ENCODE peak calls at places on chromosomes 1 and 21, in eight cellular contexts. W is CD4-positive, CD25-positive, alpha-beta regulatory T cell; P is lower lobe of right lung; E is IMR-90; J is ascending aorta; F is HCT116; X is GM23248; Q is neural progenitor cell. H is an unnamed sample. For H3K36me3, the result is how much of the 10 kb centered on the place peaks cover.

GRCh38 chr1:203175237-203176181 is at the start of gene MYBPH:
- DNase-seq in W (no peak), P (no peak), E (no peak), J (no peak), F (no peak), X (no peak), Q (no peak), H (peak)

GRCh38 chr1:31951276-31951675 is 13.1 kb upstream of the PTP4A2 start:
- DNase-seq in W (no peak), P (no peak), E (no peak), J (no peak), F (no peak), X (peak), Q (no peak), H (no peak)

GRCh38 chr21:15928196-15928595 is 198.4 kb downstream of the USP25 start:
- DNase-seq in W (no peak), P (no peak), E (no peak), J (no peak), F (no peak), X (no peak), Q (no peak), H (no peak)

GRCh38 chr1:62437273-62437945 is 560 bp downstream of the USP1 start:
- DNase-seq in W (peak), P (no peak), E (no peak), J (no peak), F (no peak), X (peak), Q (peak), H (peak)

GRCh38 chr21:41786521-41786987 is 19.7 kb upstream of the RIPK4 start:
- DNase-seq in W (no peak), P (no peak), E (peak), J (no peak), F (no peak), X (peak), Q (no peak), H (peak)

GRCh38 chr1:116314305-116314919 is 58.6 kb upstream of the ATP1A1 start:
- DNase-seq in W (no peak), P (no peak), E (no peak), J (no peak), F (no peak), X (peak), Q (no peak), H (no peak)

GRCh38 chr1:231159963-231160761 is 1.7 kb upstream of the TRIM67 start:
- DNase-seq in W (no peak), P (no peak), E (no peak), J (no peak), F (no peak), X (no peak), Q (no peak), H (no peak)

GRCh38 chr1:23098463-23099170 is 70.0 kb downstream of the LUZP1 start:
- DNase-seq in W (peak), P (no peak), E (peak), J (no peak), F (peak), X (peak), Q (peak), H (no peak)

GRCh38 chr1:113242481-113242880 is 147.8 kb upstream of the MAGI3 start:
- DNase-seq in W (no peak), P (no peak), E (no peak), J (no peak), F (no peak), X (no peak), Q (no peak), H (no peak)

GRCh38 chr1:43864111-43865045 is 69.2 kb upstream of the ARTN start:
- DNase-seq in W (no peak), P (no peak), E (no peak), J (no peak), F (no peak), X (no peak), Q (no peak), H (no peak)

GRCh38 chr1:232463226-232463625 is 166.7 kb downstream of the SIPA1L2 start:
- DNase-seq in W (no peak), P (no peak), E (peak), J (no peak), F (no peak), X (peak), Q (no peak), H (no peak)

GRCh38 chr1:81414417-81415087 is 386.2 kb upstream of the ADGRL2 start:
- DNase-seq in W (no peak), P (peak), E (peak), J (no peak), F (peak), X (peak), Q (peak), H (peak)

GRCh38 chr1:73998348-73998959 is 199.5 kb downstream of the LRRIQ3 start:
- DNase-seq in W (peak), P (no peak), E (peak), J (no peak), F (peak), X (peak), Q (peak), H (no peak)

GRCh38 chr1:35243681-35244080 is 24.8 kb upstream of the ZMYM4 start:
- DNase-seq in W (no peak), P (no peak), E (no peak), J (no peak), F (no peak), X (no peak), Q (no peak), H (no peak)

GRCh38 chr1:168224991-168225390 is 813 bp upstream of the SFT2D2 start:
- DNase-seq in W (no peak), P (no peak), E (no peak), J (no peak), F (no peak), X (no peak), Q (no peak), H (no peak)

GRCh38 chr21:38811257-38811656 is 5.5 kb downstream of the ETS2 start:
- DNase-seq in W (no peak), P (no peak), E (peak), J (no peak), F (no peak), X (peak), Q (no peak), H (no peak)

GRCh38 chr1:168328965-168329364 is 48.3 kb downstream of the TBX19 start:
- DNase-seq in W (no peak), P (no peak), E (no peak), J (no peak), F (no peak), X (no peak), Q (no peak), H (no peak)

GRCh38 chr1:208090776-208091291 is 153.3 kb downstream of the PLXNA2 start:
- DNase-seq in W (no peak), P (no peak), E (no peak), J (no peak), F (no peak), X (no peak), Q (no peak), H (no peak)

GRCh38 chr1:208089151-208089550 is 155.0 kb downstream of the PLXNA2 start:
- DNase-seq in W (no peak), P (no peak), E (no peak), J (no peak), F (no peak), X (no peak), Q (no peak), H (no peak)

GRCh38 chr1:208093754-208094719 is 150.1 kb downstream of the PLXNA2 start:
- DNase-seq in W (peak), P (peak), E (peak), J (no peak), F (peak), X (peak), Q (peak), H (peak)

GRCh38 chr1:208089971-208090755 is 154.0 kb downstream of the PLXNA2 start:
- DNase-seq in W (no peak), P (no peak), E (peak), J (no peak), F (no peak), X (peak), Q (no peak), H (no peak)

GRCh38 chr1:208093046-208093445 is 151.1 kb downstream of the PLXNA2 start:
- DNase-seq in W (no peak), P (no peak), E (no peak), J (no peak), F (no peak), X (no peak), Q (no peak), H (no peak)
- H3K36me3 ChIP-seq in W (under half), P (half or more), E (under half), J (under half), F (under half), X (under half), Q (under half), H (under half)

GRCh38 chr1:88956003-88956402 is 36.4 kb downstream of the KYAT3 start:
- DNase-seq in W (no peak), P (no peak), E (no peak), J (no peak), F (no peak), X (no peak), Q (no peak), H (no peak)

GRCh38 chr1:88961081-88961480 is 31.3 kb downstream of the KYAT3 start:
- DNase-seq in W (no peak), P (no peak), E (no peak), J (no peak), F (no peak), X (no peak), Q (no peak), H (no peak)

GRCh38 chr1:88961647-88962275 is 30.7 kb downstream of the KYAT3 start:
- DNase-seq in W (no peak), P (no peak), E (no peak), J (no peak), F (no peak), X (no peak), Q (no peak), H (no peak)
- H3K36me3 ChIP-seq in W (half or more), P (half or more), E (under half), J (under half), F (under half), X (half or more), Q (under half), H (half or more)

GRCh38 chr1:179917601-179918429 is 35.7 kb downstream of the TOR1AIP1 start:
- DNase-seq in W (no peak), P (no peak), E (no peak), J (no peak), F (no peak), X (no peak), Q (no peak), H (no peak)
- H3K36me3 ChIP-seq in W (half or more), P (half or more), E (under half), J (under half), F (under half), X (half or more), Q (under half), H (half or more)

GRCh38 chr1:156220226-156220625 is 7.4 kb downstream of the PMF1 start:
- DNase-seq in W (no peak), P (no peak), E (no peak), J (no peak), F (no peak), X (no peak), Q (no peak), H (no peak)
- H3K36me3 ChIP-seq in W (under half), P (half or more), E (under half), J (under half), F (under half), X (under half), Q (under half), H (under half)

GRCh38 chr1:16396591-16396990 is 29.5 kb downstream of the SZRD1 start:
- DNase-seq in W (no peak), P (no peak), E (peak), J (no peak), F (no peak), X (peak), Q (no peak), H (no peak)
- H3K36me3 ChIP-seq in W (half or more), P (half or more), E (under half), J (under half), F (under half), X (under half), Q (under half), H (half or more)

GRCh38 chr1:114428083-114428754 is 82.8 kb downstream of the TRIM33 start:
- DNase-seq in W (peak), P (no peak), E (peak), J (no peak), F (no peak), X (peak), Q (no peak), H (no peak)

GRCh38 chr1:114427612-114428011 is 83.4 kb downstream of the TRIM33 start:
- DNase-seq in W (no peak), P (no peak), E (no peak), J (no peak), F (no peak), X (no peak), Q (no peak), H (no peak)

DNA sequence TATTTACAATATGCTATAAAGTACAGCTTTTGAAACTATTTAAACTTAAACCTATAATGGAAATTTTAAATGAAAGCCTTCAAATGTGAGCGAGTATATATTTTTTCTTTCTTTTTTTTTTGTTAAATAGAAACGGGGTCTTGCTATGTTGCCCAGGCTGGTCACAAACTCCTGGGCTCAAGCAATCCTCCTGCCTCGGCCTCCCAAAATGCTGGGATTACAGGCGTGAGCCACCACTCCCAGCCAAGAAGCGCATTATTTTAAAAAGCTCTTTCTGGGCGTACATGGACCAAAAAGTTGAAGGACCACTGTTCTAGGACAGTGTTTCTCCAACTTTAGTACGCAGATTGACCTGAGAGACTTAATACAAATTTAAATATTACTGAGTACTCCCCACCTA is 87.5 kb downstream of the TRIM33 start:
- DNase-seq in W (no peak), P (no peak), E (no peak), J (no peak), F (no peak), X (no peak), Q (no peak), H (no peak)
- H3K36me3 ChIP-seq in W (half or more), P (half or more), E (under half), J (under half), F (under half), X (half or more), Q (half or more), H (half or more)